ENCODE peak calls at places on chromosomes 3 and 15, in five cellular contexts. D is right lobe of liver; U is heart right ventricle; P is mucosa of descending colon; J is naive thymus-derived CD4-positive, alpha-beta T cell. H is an unnamed sample.

GRCh38 chr15:80404719-80405553 is 754 bp downstream of the ARNT2 start:
- DNase-seq in D (peak; percentile 20), U (peak; percentile 30), P (peak; percentile 37), J (no peak), H (no peak)

GRCh38 chr15:96504371-96504770 is 173.9 kb downstream of the NR2F2 start:
- DNase-seq in D (no peak), U (no peak), P (no peak), J (no peak), H (no peak)

GRCh38 chr3:150787741-150788370 is 24.9 kb upstream of the SIAH2 start:
- DNase-seq in D (peak; percentile 93), U (peak; percentile 83), P (peak; percentile 88), J (peak; percentile 68), H (peak; percentile 34)

GRCh38 chr3:38746641-38747040 is 69.4 kb downstream of the SCN10A start:
- DNase-seq in D (no peak), U (no peak), P (no peak), J (no peak), H (no peak)

GRCh38 chr15:81298606-81299005 is 25.3 kb downstream of the STARD5 start:
- DNase-seq in D (no peak), U (no peak), P (no peak), J (no peak), H (no peak)

GRCh38 chr15:67050522-67051087 is 14.8 kb upstream of the SMAD3 start:
- DNase-seq in D (no peak), U (no peak), P (no peak), J (no peak), H (no peak)

GRCh38 chr3:144264805-144265204 is 293.2 kb downstream of the DIPK2A start:
- DNase-seq in D (no peak), U (no peak), P (no peak), J (no peak), H (no peak)

GRCh38 chr3:139281512-139282196 is 62.2 kb upstream of the MRPS22 start:
- DNase-seq in D (no peak), U (no peak), P (no peak), J (no peak), H (no peak)

GRCh38 chr3:167814441-167814951 is 79.0 kb downstream of the SERPINI1 start:
- DNase-seq in D (no peak), U (no peak), P (no peak), J (no peak), H (no peak)

GRCh38 chr3:69944931-69945493 is 54.5 kb upstream of the SAMMSON start:
- DNase-seq in D (no peak), U (no peak), P (no peak), J (no peak), H (no peak)

GRCh38 chr15:41284425-41285177 is 47.8 kb downstream of the OIP5 start:
- DNase-seq in D (no peak), U (no peak), P (no peak), J (peak; percentile 18), H (no peak)

GRCh38 chr3:65729553-65729952 is 309.2 kb downstream of the MAGI1 start:
- DNase-seq in D (no peak), U (no peak), P (no peak), J (no peak), H (no peak)

GRCh38 chr3:57559526-57559925 is 3.5 kb downstream of the PDE12 start:
- DNase-seq in D (no peak), U (no peak), P (no peak), J (no peak), H (no peak)

GRCh38 chr3:124993462-124993861 is 58.9 kb upstream of the MUC13 start:
- DNase-seq in D (no peak), U (peak; percentile 33), P (no peak), J (no peak), H (no peak)

GRCh38 chr3:166177130-166177529 is 339.9 kb upstream of the BCHE start:
- DNase-seq in D (no peak), U (no peak), P (no peak), J (no peak), H (no peak)

GRCh38 chr3:136667081-136667480 is 85.1 kb downstream of the STAG1 start:
- DNase-seq in D (no peak), U (no peak), P (no peak), J (no peak), H (no peak)

GRCh38 chr15:65102912-65103311 is 12.1 kb downstream of the UBAP1L start:
- DNase-seq in D (no peak), U (no peak), P (no peak), J (no peak), H (no peak)

GRCh38 chr3:13574798-13575451 is 26.0 kb downstream of the FBLN2 start:
- DNase-seq in D (no peak), U (no peak), P (no peak), J (no peak), H (no peak)

GRCh38 chr3:15309662-15310335 is 22.6 kb downstream of the SH3BP5 start:
- DNase-seq in D (no peak), U (no peak), P (no peak), J (no peak), H (peak; percentile 67)

GRCh38 chr3:38364721-38365400 is 18.3 kb downstream of the XYLB start:
- DNase-seq in D (no peak), U (no peak), P (no peak), J (no peak), H (no peak)

GRCh38 chr3:125147491-125147820 is 65.1 kb downstream of the SLC12A8 start:
- DNase-seq in D (no peak), U (no peak), P (no peak), J (no peak), H (no peak)

GRCh38 chr15:98953950-98954349 is 53.6 kb downstream of the PGPEP1L start:
- DNase-seq in D (no peak), U (no peak), P (no peak), J (no peak), H (no peak)

GRCh38 chr3:124504332-124505059 is 225.8 kb upstream of the UMPS start:
- DNase-seq in D (no peak), U (peak; percentile 20), P (no peak), J (no peak), H (no peak)

GRCh38 chr3:53166781-53167291 is 5.8 kb downstream of the PRKCD start:
- DNase-seq in D (peak; percentile 49), U (peak; percentile 75), P (no peak), J (no peak), H (peak; percentile 55)

GRCh38 chr3:185582871-185583270 is 3.2 kb upstream of the SENP2 start:
- DNase-seq in D (no peak), U (no peak), P (no peak), J (no peak), H (no peak)

GRCh38 chr3:30747771-30748281 is 141.4 kb downstream of the TGFBR2 start:
- DNase-seq in D (no peak), U (no peak), P (no peak), J (no peak), H (peak; percentile 59)

GRCh38 chr3:66904816-66905543 is 93.1 kb upstream of the KBTBD8 start:
- DNase-seq in D (no peak), U (no peak), P (no peak), J (no peak), H (no peak)

GRCh38 chr15:76340198-76340801 is 3.7 kb downstream of the ISL2 start:
- DNase-seq in D (no peak), U (peak; percentile 23), P (peak; percentile 64), J (no peak), H (peak; percentile 37)

GRCh38 chr15:76340802-76341365 is 4.3 kb downstream of the ISL2 start:
- DNase-seq in D (peak; percentile 39), U (no peak), P (peak; percentile 75), J (no peak), H (peak; percentile 16)

GRCh38 chr15:76337739-76338554 is 1.4 kb downstream of the ISL2 start:
- DNase-seq in D (no peak), U (no peak), P (peak; percentile 46), J (no peak), H (no peak)

GRCh38 chr15:76338555-76339301 is 2.2 kb downstream of the ISL2 start:
- DNase-seq in D (no peak), U (no peak), P (no peak), J (no peak), H (no peak)

DNA sequence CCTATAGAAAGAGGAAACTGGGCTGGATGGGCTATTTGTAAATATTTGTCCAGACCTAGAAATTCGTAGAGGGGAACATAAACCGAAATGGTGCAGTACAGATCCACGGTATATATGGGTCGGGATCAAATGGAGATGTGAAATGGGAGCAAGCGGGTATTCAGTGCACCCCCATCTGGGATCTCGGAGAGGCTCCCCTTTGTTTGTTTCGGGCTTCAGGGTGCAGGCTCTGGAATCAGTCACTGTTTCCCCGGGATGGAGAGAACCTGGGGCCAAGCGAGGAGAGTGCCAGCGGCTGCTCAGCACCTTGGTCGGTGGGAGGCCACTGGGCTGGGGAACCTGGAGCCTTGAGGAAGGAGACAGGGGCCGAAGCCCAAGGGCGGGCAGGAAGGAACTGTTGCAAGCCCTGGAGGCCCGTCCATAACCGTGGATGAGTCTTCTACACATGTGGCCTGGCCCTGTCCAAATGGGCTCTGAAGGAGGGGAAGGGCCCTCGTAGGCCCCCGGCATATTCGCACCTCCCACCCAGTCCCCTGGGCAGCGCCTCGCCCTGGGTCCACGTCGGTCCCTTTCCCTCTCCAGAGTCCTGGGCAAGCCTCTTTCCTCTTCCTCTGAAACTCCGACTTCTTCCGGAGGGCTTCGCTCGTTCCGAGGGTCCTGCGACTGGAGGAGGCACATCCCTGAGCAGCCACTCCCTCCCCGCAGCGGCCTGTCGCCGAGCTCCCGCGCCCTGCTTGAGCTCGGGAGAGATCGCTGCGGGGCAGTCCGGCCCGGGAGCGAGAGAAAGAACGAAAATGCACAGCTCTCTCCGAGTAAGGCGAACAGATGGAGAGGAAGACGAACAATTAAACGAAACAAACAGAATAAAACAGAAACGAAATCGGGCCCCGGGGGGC is 3.0 kb downstream of the ISL2 start:
- DNase-seq in D (no peak), U (no peak), P (peak; percentile 46), J (no peak), H (no peak)
- H3K4me1 ChIP-seq in D (peaks cover 45% of the 10 kb centered on the region), U (peaks cover 69% of the 10 kb centered on the region), P (peaks cover 55% of the 10 kb centered on the region), J (peaks cover 40% of the 10 kb centered on the region), H (peaks cover 25% of the 10 kb centered on the region)

DNA sequence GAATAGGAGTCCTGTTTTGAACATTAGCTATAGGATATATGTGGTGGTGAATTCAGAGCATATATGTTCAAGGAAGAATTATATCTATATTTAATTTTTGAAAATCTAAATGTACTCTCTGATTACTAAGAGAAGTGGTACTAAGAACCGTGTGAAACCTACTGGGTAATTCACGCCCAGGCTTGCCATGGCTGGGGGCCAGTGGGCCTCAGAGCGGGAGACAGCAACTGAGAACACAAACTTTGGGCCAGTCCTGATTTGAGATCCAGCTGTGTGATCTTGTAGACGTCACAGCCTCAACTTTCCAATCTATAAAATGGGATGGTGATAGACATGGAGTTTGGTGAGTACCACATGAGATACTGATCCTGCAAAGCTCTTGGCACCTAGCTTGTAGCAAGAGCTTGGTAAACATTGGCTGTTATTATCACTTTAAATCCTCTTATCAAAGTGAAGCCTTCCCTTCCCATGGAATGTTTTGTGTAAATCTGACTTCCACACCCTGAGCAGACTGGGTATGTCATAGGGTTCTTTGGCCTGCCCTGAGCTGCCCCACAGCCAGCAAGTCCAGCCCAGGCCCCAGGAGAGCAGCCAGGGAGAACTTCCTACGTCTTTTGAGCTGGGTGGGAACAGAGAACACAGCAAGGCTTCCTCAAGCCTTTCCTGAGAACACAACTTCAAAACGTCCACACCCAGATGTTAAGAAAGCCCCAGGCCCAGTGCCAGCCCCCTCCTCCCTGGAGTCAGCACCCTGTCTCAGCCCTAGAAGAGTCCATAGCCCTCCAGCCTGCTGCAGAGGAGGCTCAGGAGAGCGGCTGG is 8.2 kb upstream of the PAQR5 start:
- DNase-seq in D (no peak), U (peak; percentile 69), P (no peak), J (no peak), H (no peak)
- H3K4me1 ChIP-seq in D (peaks cover 13% of the 10 kb centered on the region), U (peaks cover 21% of the 10 kb centered on the region), P (peaks cover 16% of the 10 kb centered on the region), J (no peaks in the 10 kb centered on the region), H (peaks cover 16% of the 10 kb centered on the region)

GRCh38 chr3:141303481-141304223 is 64.7 kb upstream of the ZBTB38 start:
- DNase-seq in D (no peak), U (no peak), P (no peak), J (peak; percentile 80), H (peak; percentile 52)
- H3K4me1 ChIP-seq in D (peaks cover 2% of the 10 kb centered on the region), U (peaks cover 15% of the 10 kb centered on the region), P (peaks cover 3% of the 10 kb centered on the region), J (peaks cover 20% of the 10 kb centered on the region), H (peaks cover 6% of the 10 kb centered on the region)

GRCh38 chr3:141077631-141078030 is 26.5 kb downstream of the SPSB4 start:
- DNase-seq in D (no peak), U (no peak), P (no peak), J (no peak), H (no peak)
- H3K4me1 ChIP-seq in D (no peaks in the 10 kb centered on the region), U (peaks cover 31% of the 10 kb centered on the region), P (no peaks in the 10 kb centered on the region), J (no peaks in the 10 kb centered on the region), H (no peaks in the 10 kb centered on the region)

H was measured in SJSA1.